ENCODE peak calls at places on chromosomes 5 and 9, in eight cellular contexts. One of them, this sample, is unnamed.

GRCh38 chr5:75023368-75024159 is 28.8 kb downstream of the GCNT4 start:
- DNase-seq in cardiac muscle cell: no peak
- DNase-seq in activated naive CD4-positive, alpha-beta T cell: no peak
- DNase-seq in stimulated activated CD8-positive, alpha-beta memory T cell treated with anti-CD3 and anti-CD28 coated beads, Interleukin-4, amount 100 ng/mL, for 4 hours: no peak
- DNase-seq in foreskin fibroblast: no peak
- DNase-seq in activated CD8-positive, alpha-beta memory T cell treated with anti-CD3 and anti-CD28 coated beads, Interleukin-2, amount 50 U/mL, for 48 hours: no peak
- DNase-seq in brain microvascular endothelial cell: peak
- DNase-seq in stimulated activated CD4-positive, alpha-beta T cell treated with anti-CD3 and anti-CD28 coated beads, Interleukin-2, amount 100 ng/mL, for 48 hours: no peak
- DNase-seq in this sample: no peak

GRCh38 chr9:38318755-38319495 is 73.6 kb upstream of the ALDH1B1 start:
- DNase-seq in cardiac muscle cell: peak
- DNase-seq in activated naive CD4-positive, alpha-beta T cell: no peak
- DNase-seq in stimulated activated CD8-positive, alpha-beta memory T cell treated with anti-CD3 and anti-CD28 coated beads, Interleukin-4, amount 100 ng/mL, for 4 hours: no peak
- DNase-seq in foreskin fibroblast: peak
- DNase-seq in activated CD8-positive, alpha-beta memory T cell treated with anti-CD3 and anti-CD28 coated beads, Interleukin-2, amount 50 U/mL, for 48 hours: no peak
- DNase-seq in brain microvascular endothelial cell: peak
- DNase-seq in stimulated activated CD4-positive, alpha-beta T cell treated with anti-CD3 and anti-CD28 coated beads, Interleukin-2, amount 100 ng/mL, for 48 hours: no peak
- DNase-seq in this sample: peak

GRCh38 chr9:136190656-136191548 is 14.0 kb downstream of the LHX3 start:
- DNase-seq in cardiac muscle cell: no peak
- DNase-seq in activated naive CD4-positive, alpha-beta T cell: no peak
- DNase-seq in stimulated activated CD8-positive, alpha-beta memory T cell treated with anti-CD3 and anti-CD28 coated beads, Interleukin-4, amount 100 ng/mL, for 4 hours: no peak
- DNase-seq in foreskin fibroblast: no peak
- DNase-seq in activated CD8-positive, alpha-beta memory T cell treated with anti-CD3 and anti-CD28 coated beads, Interleukin-2, amount 50 U/mL, for 48 hours: no peak
- DNase-seq in brain microvascular endothelial cell: no peak
- DNase-seq in stimulated activated CD4-positive, alpha-beta T cell treated with anti-CD3 and anti-CD28 coated beads, Interleukin-2, amount 100 ng/mL, for 48 hours: no peak
- DNase-seq in this sample: no peak

GRCh38 chr9:116494815-116495634 is 192.1 kb upstream of the TRIM32 start:
- DNase-seq in cardiac muscle cell: no peak
- DNase-seq in activated naive CD4-positive, alpha-beta T cell: no peak
- DNase-seq in stimulated activated CD8-positive, alpha-beta memory T cell treated with anti-CD3 and anti-CD28 coated beads, Interleukin-4, amount 100 ng/mL, for 4 hours: no peak
- DNase-seq in foreskin fibroblast: no peak
- DNase-seq in activated CD8-positive, alpha-beta memory T cell treated with anti-CD3 and anti-CD28 coated beads, Interleukin-2, amount 50 U/mL, for 48 hours: peak
- DNase-seq in brain microvascular endothelial cell: no peak
- DNase-seq in stimulated activated CD4-positive, alpha-beta T cell treated with anti-CD3 and anti-CD28 coated beads, Interleukin-2, amount 100 ng/mL, for 48 hours: peak
- DNase-seq in this sample: no peak

GRCh38 chr9:16039103-16039987 is 486.5 kb downstream of the CCDC171 start:
- DNase-seq in cardiac muscle cell: peak
- DNase-seq in activated naive CD4-positive, alpha-beta T cell: no peak
- DNase-seq in stimulated activated CD8-positive, alpha-beta memory T cell treated with anti-CD3 and anti-CD28 coated beads, Interleukin-4, amount 100 ng/mL, for 4 hours: no peak
- DNase-seq in foreskin fibroblast: no peak
- DNase-seq in activated CD8-positive, alpha-beta memory T cell treated with anti-CD3 and anti-CD28 coated beads, Interleukin-2, amount 50 U/mL, for 48 hours: no peak
- DNase-seq in brain microvascular endothelial cell: peak
- DNase-seq in stimulated activated CD4-positive, alpha-beta T cell treated with anti-CD3 and anti-CD28 coated beads, Interleukin-2, amount 100 ng/mL, for 48 hours: no peak
- DNase-seq in this sample: no peak

GRCh38 chr9:130662927-130663257 is 1.5 kb upstream of the PRDM12 start:
- DNase-seq in cardiac muscle cell: no peak
- DNase-seq in activated naive CD4-positive, alpha-beta T cell: no peak
- DNase-seq in stimulated activated CD8-positive, alpha-beta memory T cell treated with anti-CD3 and anti-CD28 coated beads, Interleukin-4, amount 100 ng/mL, for 4 hours: no peak
- DNase-seq in foreskin fibroblast: no peak
- DNase-seq in activated CD8-positive, alpha-beta memory T cell treated with anti-CD3 and anti-CD28 coated beads, Interleukin-2, amount 50 U/mL, for 48 hours: no peak
- DNase-seq in brain microvascular endothelial cell: no peak
- DNase-seq in stimulated activated CD4-positive, alpha-beta T cell treated with anti-CD3 and anti-CD28 coated beads, Interleukin-2, amount 100 ng/mL, for 48 hours: no peak
- DNase-seq in this sample: no peak

GRCh38 chr9:131737426-131737825 is 2.5 kb downstream of the RAPGEF1 start:
- DNase-seq in cardiac muscle cell: no peak
- DNase-seq in activated naive CD4-positive, alpha-beta T cell: no peak
- DNase-seq in stimulated activated CD8-positive, alpha-beta memory T cell treated with anti-CD3 and anti-CD28 coated beads, Interleukin-4, amount 100 ng/mL, for 4 hours: no peak
- DNase-seq in foreskin fibroblast: no peak
- DNase-seq in activated CD8-positive, alpha-beta memory T cell treated with anti-CD3 and anti-CD28 coated beads, Interleukin-2, amount 50 U/mL, for 48 hours: no peak
- DNase-seq in brain microvascular endothelial cell: no peak
- DNase-seq in stimulated activated CD4-positive, alpha-beta T cell treated with anti-CD3 and anti-CD28 coated beads, Interleukin-2, amount 100 ng/mL, for 48 hours: no peak
- DNase-seq in this sample: no peak

GRCh38 chr5:80184235-80185023 is 71.4 kb downstream of the SERINC5 start:
- DNase-seq in cardiac muscle cell: no peak
- DNase-seq in activated naive CD4-positive, alpha-beta T cell: no peak
- DNase-seq in stimulated activated CD8-positive, alpha-beta memory T cell treated with anti-CD3 and anti-CD28 coated beads, Interleukin-4, amount 100 ng/mL, for 4 hours: no peak
- DNase-seq in foreskin fibroblast: no peak
- DNase-seq in activated CD8-positive, alpha-beta memory T cell treated with anti-CD3 and anti-CD28 coated beads, Interleukin-2, amount 50 U/mL, for 48 hours: no peak
- DNase-seq in brain microvascular endothelial cell: no peak
- DNase-seq in stimulated activated CD4-positive, alpha-beta T cell treated with anti-CD3 and anti-CD28 coated beads, Interleukin-2, amount 100 ng/mL, for 48 hours: no peak
- DNase-seq in this sample: no peak

GRCh38 chr9:110337727-110338522 is at the start of gene TXNDC8:
- DNase-seq in cardiac muscle cell: peak
- DNase-seq in activated naive CD4-positive, alpha-beta T cell: no peak
- DNase-seq in stimulated activated CD8-positive, alpha-beta memory T cell treated with anti-CD3 and anti-CD28 coated beads, Interleukin-4, amount 100 ng/mL, for 4 hours: no peak
- DNase-seq in foreskin fibroblast: peak
- DNase-seq in activated CD8-positive, alpha-beta memory T cell treated with anti-CD3 and anti-CD28 coated beads, Interleukin-2, amount 50 U/mL, for 48 hours: no peak
- DNase-seq in brain microvascular endothelial cell: no peak
- DNase-seq in stimulated activated CD4-positive, alpha-beta T cell treated with anti-CD3 and anti-CD28 coated beads, Interleukin-2, amount 100 ng/mL, for 48 hours: no peak
- DNase-seq in this sample: no peak

GRCh38 chr5:3324421-3325101 is 271.1 kb upstream of the IRX1 start:
- DNase-seq in cardiac muscle cell: peak
- DNase-seq in activated naive CD4-positive, alpha-beta T cell: no peak
- DNase-seq in stimulated activated CD8-positive, alpha-beta memory T cell treated with anti-CD3 and anti-CD28 coated beads, Interleukin-4, amount 100 ng/mL, for 4 hours: no peak
- DNase-seq in foreskin fibroblast: no peak
- DNase-seq in activated CD8-positive, alpha-beta memory T cell treated with anti-CD3 and anti-CD28 coated beads, Interleukin-2, amount 50 U/mL, for 48 hours: no peak
- DNase-seq in brain microvascular endothelial cell: no peak
- DNase-seq in stimulated activated CD4-positive, alpha-beta T cell treated with anti-CD3 and anti-CD28 coated beads, Interleukin-2, amount 100 ng/mL, for 48 hours: no peak
- DNase-seq in this sample: no peak

GRCh38 chr9:928363-929042 is 48.0 kb upstream of the DMRT3 start:
- DNase-seq in cardiac muscle cell: peak
- DNase-seq in activated naive CD4-positive, alpha-beta T cell: no peak
- DNase-seq in stimulated activated CD8-positive, alpha-beta memory T cell treated with anti-CD3 and anti-CD28 coated beads, Interleukin-4, amount 100 ng/mL, for 4 hours: no peak
- DNase-seq in foreskin fibroblast: no peak
- DNase-seq in activated CD8-positive, alpha-beta memory T cell treated with anti-CD3 and anti-CD28 coated beads, Interleukin-2, amount 50 U/mL, for 48 hours: no peak
- DNase-seq in brain microvascular endothelial cell: no peak
- DNase-seq in stimulated activated CD4-positive, alpha-beta T cell treated with anti-CD3 and anti-CD28 coated beads, Interleukin-2, amount 100 ng/mL, for 48 hours: peak
- DNase-seq in this sample: no peak

GRCh38 chr9:12775963-12776774 is 1.3 kb downstream of the LURAP1L start:
- DNase-seq in cardiac muscle cell: peak
- DNase-seq in activated naive CD4-positive, alpha-beta T cell: no peak
- DNase-seq in stimulated activated CD8-positive, alpha-beta memory T cell treated with anti-CD3 and anti-CD28 coated beads, Interleukin-4, amount 100 ng/mL, for 4 hours: no peak
- DNase-seq in foreskin fibroblast: peak
- DNase-seq in activated CD8-positive, alpha-beta memory T cell treated with anti-CD3 and anti-CD28 coated beads, Interleukin-2, amount 50 U/mL, for 48 hours: no peak
- DNase-seq in brain microvascular endothelial cell: peak
- DNase-seq in stimulated activated CD4-positive, alpha-beta T cell treated with anti-CD3 and anti-CD28 coated beads, Interleukin-2, amount 100 ng/mL, for 48 hours: no peak
- DNase-seq in this sample: peak

GRCh38 chr5:178453224-178453623 is 137.0 kb downstream of the COL23A1 start:
- DNase-seq in cardiac muscle cell: peak
- DNase-seq in activated naive CD4-positive, alpha-beta T cell: no peak
- DNase-seq in stimulated activated CD8-positive, alpha-beta memory T cell treated with anti-CD3 and anti-CD28 coated beads, Interleukin-4, amount 100 ng/mL, for 4 hours: no peak
- DNase-seq in foreskin fibroblast: peak
- DNase-seq in activated CD8-positive, alpha-beta memory T cell treated with anti-CD3 and anti-CD28 coated beads, Interleukin-2, amount 50 U/mL, for 48 hours: no peak
- DNase-seq in brain microvascular endothelial cell: peak
- DNase-seq in stimulated activated CD4-positive, alpha-beta T cell treated with anti-CD3 and anti-CD28 coated beads, Interleukin-2, amount 100 ng/mL, for 48 hours: no peak
- DNase-seq in this sample: peak

GRCh38 chr9:72473474-72474241 is 47.8 kb upstream of the TMC1 start:
- DNase-seq in cardiac muscle cell: no peak
- DNase-seq in activated naive CD4-positive, alpha-beta T cell: no peak
- DNase-seq in stimulated activated CD8-positive, alpha-beta memory T cell treated with anti-CD3 and anti-CD28 coated beads, Interleukin-4, amount 100 ng/mL, for 4 hours: no peak
- DNase-seq in foreskin fibroblast: peak
- DNase-seq in activated CD8-positive, alpha-beta memory T cell treated with anti-CD3 and anti-CD28 coated beads, Interleukin-2, amount 50 U/mL, for 48 hours: no peak
- DNase-seq in brain microvascular endothelial cell: no peak
- DNase-seq in stimulated activated CD4-positive, alpha-beta T cell treated with anti-CD3 and anti-CD28 coated beads, Interleukin-2, amount 100 ng/mL, for 48 hours: no peak
- DNase-seq in this sample: no peak

GRCh38 chr5:56142233-56142619 is 90.9 kb downstream of the ANKRD55 start:
- DNase-seq in cardiac muscle cell: no peak
- DNase-seq in activated naive CD4-positive, alpha-beta T cell: no peak
- DNase-seq in stimulated activated CD8-positive, alpha-beta memory T cell treated with anti-CD3 and anti-CD28 coated beads, Interleukin-4, amount 100 ng/mL, for 4 hours: no peak
- DNase-seq in foreskin fibroblast: no peak
- DNase-seq in activated CD8-positive, alpha-beta memory T cell treated with anti-CD3 and anti-CD28 coated beads, Interleukin-2, amount 50 U/mL, for 48 hours: no peak
- DNase-seq in brain microvascular endothelial cell: no peak
- DNase-seq in stimulated activated CD4-positive, alpha-beta T cell treated with anti-CD3 and anti-CD28 coated beads, Interleukin-2, amount 100 ng/mL, for 48 hours: no peak
- DNase-seq in this sample: no peak

GRCh38 chr5:101728933-101729332 is 567.2 kb downstream of the SLCO4C1 start:
- DNase-seq in cardiac muscle cell: no peak
- DNase-seq in activated naive CD4-positive, alpha-beta T cell: no peak
- DNase-seq in stimulated activated CD8-positive, alpha-beta memory T cell treated with anti-CD3 and anti-CD28 coated beads, Interleukin-4, amount 100 ng/mL, for 4 hours: no peak
- DNase-seq in foreskin fibroblast: no peak
- DNase-seq in activated CD8-positive, alpha-beta memory T cell treated with anti-CD3 and anti-CD28 coated beads, Interleukin-2, amount 50 U/mL, for 48 hours: no peak
- DNase-seq in brain microvascular endothelial cell: no peak
- DNase-seq in stimulated activated CD4-positive, alpha-beta T cell treated with anti-CD3 and anti-CD28 coated beads, Interleukin-2, amount 100 ng/mL, for 48 hours: no peak
- DNase-seq in this sample: no peak

GRCh38 chr5:2754621-2755370 is 3.3 kb upstream of the IRX2 start:
- DNase-seq in cardiac muscle cell: no peak
- DNase-seq in activated naive CD4-positive, alpha-beta T cell: no peak
- DNase-seq in stimulated activated CD8-positive, alpha-beta memory T cell treated with anti-CD3 and anti-CD28 coated beads, Interleukin-4, amount 100 ng/mL, for 4 hours: no peak
- DNase-seq in foreskin fibroblast: peak
- DNase-seq in activated CD8-positive, alpha-beta memory T cell treated with anti-CD3 and anti-CD28 coated beads, Interleukin-2, amount 50 U/mL, for 48 hours: no peak
- DNase-seq in brain microvascular endothelial cell: no peak
- DNase-seq in stimulated activated CD4-positive, alpha-beta T cell treated with anti-CD3 and anti-CD28 coated beads, Interleukin-2, amount 100 ng/mL, for 48 hours: no peak
- DNase-seq in this sample: no peak

GRCh38 chr5:37448941-37449340 is 69.8 kb downstream of the WDR70 start:
- DNase-seq in cardiac muscle cell: peak
- DNase-seq in activated naive CD4-positive, alpha-beta T cell: no peak
- DNase-seq in stimulated activated CD8-positive, alpha-beta memory T cell treated with anti-CD3 and anti-CD28 coated beads, Interleukin-4, amount 100 ng/mL, for 4 hours: no peak
- DNase-seq in foreskin fibroblast: peak
- DNase-seq in activated CD8-positive, alpha-beta memory T cell treated with anti-CD3 and anti-CD28 coated beads, Interleukin-2, amount 50 U/mL, for 48 hours: no peak
- DNase-seq in brain microvascular endothelial cell: no peak
- DNase-seq in stimulated activated CD4-positive, alpha-beta T cell treated with anti-CD3 and anti-CD28 coated beads, Interleukin-2, amount 100 ng/mL, for 48 hours: no peak
- DNase-seq in this sample: no peak

GRCh38 chr9:102911185-102911584 is 83.9 kb upstream of the CYLC2 start:
- DNase-seq in cardiac muscle cell: no peak
- DNase-seq in activated naive CD4-positive, alpha-beta T cell: no peak
- DNase-seq in stimulated activated CD8-positive, alpha-beta memory T cell treated with anti-CD3 and anti-CD28 coated beads, Interleukin-4, amount 100 ng/mL, for 4 hours: no peak
- DNase-seq in foreskin fibroblast: no peak
- DNase-seq in activated CD8-positive, alpha-beta memory T cell treated with anti-CD3 and anti-CD28 coated beads, Interleukin-2, amount 50 U/mL, for 48 hours: no peak
- DNase-seq in brain microvascular endothelial cell: no peak
- DNase-seq in stimulated activated CD4-positive, alpha-beta T cell treated with anti-CD3 and anti-CD28 coated beads, Interleukin-2, amount 100 ng/mL, for 48 hours: no peak
- DNase-seq in this sample: no peak

GRCh38 chr9:137065336-137065967 is 4.9 kb downstream of the SAPCD2 start:
- DNase-seq in cardiac muscle cell: no peak
- DNase-seq in activated naive CD4-positive, alpha-beta T cell: no peak
- DNase-seq in stimulated activated CD8-positive, alpha-beta memory T cell treated with anti-CD3 and anti-CD28 coated beads, Interleukin-4, amount 100 ng/mL, for 4 hours: no peak
- DNase-seq in foreskin fibroblast: no peak
- DNase-seq in activated CD8-positive, alpha-beta memory T cell treated with anti-CD3 and anti-CD28 coated beads, Interleukin-2, amount 50 U/mL, for 48 hours: no peak
- DNase-seq in brain microvascular endothelial cell: no peak
- DNase-seq in stimulated activated CD4-positive, alpha-beta T cell treated with anti-CD3 and anti-CD28 coated beads, Interleukin-2, amount 100 ng/mL, for 48 hours: no peak
- DNase-seq in this sample: no peak

GRCh38 chr9:33044162-33044673 is 19.1 kb downstream of the DNAJA1 start:
- DNase-seq in cardiac muscle cell: peak
- DNase-seq in activated naive CD4-positive, alpha-beta T cell: peak
- DNase-seq in stimulated activated CD8-positive, alpha-beta memory T cell treated with anti-CD3 and anti-CD28 coated beads, Interleukin-4, amount 100 ng/mL, for 4 hours: no peak
- DNase-seq in foreskin fibroblast: peak
- DNase-seq in activated CD8-positive, alpha-beta memory T cell treated with anti-CD3 and anti-CD28 coated beads, Interleukin-2, amount 50 U/mL, for 48 hours: peak
- DNase-seq in brain microvascular endothelial cell: peak
- DNase-seq in stimulated activated CD4-positive, alpha-beta T cell treated with anti-CD3 and anti-CD28 coated beads, Interleukin-2, amount 100 ng/mL, for 48 hours: peak
- DNase-seq in this sample: peak

GRCh38 chr9:10226996-10227395 is 385.8 kb downstream of the PTPRD start:
- DNase-seq in cardiac muscle cell: no peak
- DNase-seq in activated naive CD4-positive, alpha-beta T cell: no peak
- DNase-seq in stimulated activated CD8-positive, alpha-beta memory T cell treated with anti-CD3 and anti-CD28 coated beads, Interleukin-4, amount 100 ng/mL, for 4 hours: no peak
- DNase-seq in foreskin fibroblast: no peak
- DNase-seq in activated CD8-positive, alpha-beta memory T cell treated with anti-CD3 and anti-CD28 coated beads, Interleukin-2, amount 50 U/mL, for 48 hours: no peak
- DNase-seq in brain microvascular endothelial cell: no peak
- DNase-seq in stimulated activated CD4-positive, alpha-beta T cell treated with anti-CD3 and anti-CD28 coated beads, Interleukin-2, amount 100 ng/mL, for 48 hours: no peak
- DNase-seq in this sample: no peak

GRCh38 chr5:59829389-59829788 is 64.1 kb downstream of the PDE4D start:
- DNase-seq in cardiac muscle cell: peak
- DNase-seq in activated naive CD4-positive, alpha-beta T cell: no peak
- DNase-seq in stimulated activated CD8-positive, alpha-beta memory T cell treated with anti-CD3 and anti-CD28 coated beads, Interleukin-4, amount 100 ng/mL, for 4 hours: no peak
- DNase-seq in foreskin fibroblast: peak
- DNase-seq in activated CD8-positive, alpha-beta memory T cell treated with anti-CD3 and anti-CD28 coated beads, Interleukin-2, amount 50 U/mL, for 48 hours: no peak
- DNase-seq in brain microvascular endothelial cell: peak
- DNase-seq in stimulated activated CD4-positive, alpha-beta T cell treated with anti-CD3 and anti-CD28 coated beads, Interleukin-2, amount 100 ng/mL, for 48 hours: no peak
- DNase-seq in this sample: no peak

GRCh38 chr5:139468421-139468931 is 2.3 kb upstream of the SMIM33 start:
- DNase-seq in cardiac muscle cell: no peak
- DNase-seq in activated naive CD4-positive, alpha-beta T cell: no peak
- DNase-seq in stimulated activated CD8-positive, alpha-beta memory T cell treated with anti-CD3 and anti-CD28 coated beads, Interleukin-4, amount 100 ng/mL, for 4 hours: no peak
- DNase-seq in foreskin fibroblast: peak
- DNase-seq in activated CD8-positive, alpha-beta memory T cell treated with anti-CD3 and anti-CD28 coated beads, Interleukin-2, amount 50 U/mL, for 48 hours: no peak
- DNase-seq in brain microvascular endothelial cell: no peak
- DNase-seq in stimulated activated CD4-positive, alpha-beta T cell treated with anti-CD3 and anti-CD28 coated beads, Interleukin-2, amount 100 ng/mL, for 48 hours: no peak
- DNase-seq in this sample: no peak

GRCh38 chr5:39013938-39014337 is 60.3 kb downstream of the RICTOR start:
- DNase-seq in cardiac muscle cell: no peak
- DNase-seq in activated naive CD4-positive, alpha-beta T cell: no peak
- DNase-seq in stimulated activated CD8-positive, alpha-beta memory T cell treated with anti-CD3 and anti-CD28 coated beads, Interleukin-4, amount 100 ng/mL, for 4 hours: no peak
- DNase-seq in foreskin fibroblast: peak
- DNase-seq in activated CD8-positive, alpha-beta memory T cell treated with anti-CD3 and anti-CD28 coated beads, Interleukin-2, amount 50 U/mL, for 48 hours: no peak
- DNase-seq in brain microvascular endothelial cell: no peak
- DNase-seq in stimulated activated CD4-positive, alpha-beta T cell treated with anti-CD3 and anti-CD28 coated beads, Interleukin-2, amount 100 ng/mL, for 48 hours: no peak
- DNase-seq in this sample: no peak

GRCh38 chr5:95591490-95591901 is 28.4 kb upstream of the GPR150 start:
- DNase-seq in cardiac muscle cell: peak
- DNase-seq in activated naive CD4-positive, alpha-beta T cell: no peak
- DNase-seq in stimulated activated CD8-positive, alpha-beta memory T cell treated with anti-CD3 and anti-CD28 coated beads, Interleukin-4, amount 100 ng/mL, for 4 hours: no peak
- DNase-seq in foreskin fibroblast: peak
- DNase-seq in activated CD8-positive, alpha-beta memory T cell treated with anti-CD3 and anti-CD28 coated beads, Interleukin-2, amount 50 U/mL, for 48 hours: no peak
- DNase-seq in brain microvascular endothelial cell: peak
- DNase-seq in stimulated activated CD4-positive, alpha-beta T cell treated with anti-CD3 and anti-CD28 coated beads, Interleukin-2, amount 100 ng/mL, for 48 hours: no peak
- DNase-seq in this sample: no peak

GRCh38 chr9:38061326-38061947 is 7.6 kb downstream of the SHB start:
- DNase-seq in cardiac muscle cell: no peak
- DNase-seq in activated naive CD4-positive, alpha-beta T cell: no peak
- DNase-seq in stimulated activated CD8-positive, alpha-beta memory T cell treated with anti-CD3 and anti-CD28 coated beads, Interleukin-4, amount 100 ng/mL, for 4 hours: no peak
- DNase-seq in foreskin fibroblast: peak
- DNase-seq in activated CD8-positive, alpha-beta memory T cell treated with anti-CD3 and anti-CD28 coated beads, Interleukin-2, amount 50 U/mL, for 48 hours: no peak
- DNase-seq in brain microvascular endothelial cell: no peak
- DNase-seq in stimulated activated CD4-positive, alpha-beta T cell treated with anti-CD3 and anti-CD28 coated beads, Interleukin-2, amount 100 ng/mL, for 48 hours: no peak
- DNase-seq in this sample: no peak

GRCh38 chr5:151315998-151316597 is 12.5 kb upstream of the SLC36A3 start:
- DNase-seq in cardiac muscle cell: peak
- DNase-seq in activated naive CD4-positive, alpha-beta T cell: peak
- DNase-seq in stimulated activated CD8-positive, alpha-beta memory T cell treated with anti-CD3 and anti-CD28 coated beads, Interleukin-4, amount 100 ng/mL, for 4 hours: peak
- DNase-seq in foreskin fibroblast: peak
- DNase-seq in activated CD8-positive, alpha-beta memory T cell treated with anti-CD3 and anti-CD28 coated beads, Interleukin-2, amount 50 U/mL, for 48 hours: peak
- DNase-seq in brain microvascular endothelial cell: peak
- DNase-seq in stimulated activated CD4-positive, alpha-beta T cell treated with anti-CD3 and anti-CD28 coated beads, Interleukin-2, amount 100 ng/mL, for 48 hours: peak
- DNase-seq in this sample: peak

GRCh38 chr5:139636975-139637408 is 11.2 kb upstream of the CXXC5 start:
- DNase-seq in cardiac muscle cell: no peak
- DNase-seq in activated naive CD4-positive, alpha-beta T cell: no peak
- DNase-seq in stimulated activated CD8-positive, alpha-beta memory T cell treated with anti-CD3 and anti-CD28 coated beads, Interleukin-4, amount 100 ng/mL, for 4 hours: no peak
- DNase-seq in foreskin fibroblast: peak
- DNase-seq in activated CD8-positive, alpha-beta memory T cell treated with anti-CD3 and anti-CD28 coated beads, Interleukin-2, amount 50 U/mL, for 48 hours: no peak
- DNase-seq in brain microvascular endothelial cell: no peak
- DNase-seq in stimulated activated CD4-positive, alpha-beta T cell treated with anti-CD3 and anti-CD28 coated beads, Interleukin-2, amount 100 ng/mL, for 48 hours: no peak
- DNase-seq in this sample: no peak